ENCODE peak calls at places on chromosomes 7 and 10, in six cellular contexts. One of them, this sample, is unnamed.

GRCh38 chr7:64889686-64890162 is 13.3 kb upstream of the ZNF273 start:
- DNase-seq in BJ: no peak
- DNase-seq in thoracic aorta: no peak
- DNase-seq in thyroid gland: no peak
- DNase-seq in GM23338: peak
- DNase-seq in fibroblast of lung: no peak
- DNase-seq in this sample: no peak

GRCh38 chr7:8434290-8435002 is 1.0 kb downstream of the NXPH1 start:
- DNase-seq in BJ: no peak
- DNase-seq in thoracic aorta: no peak
- DNase-seq in thyroid gland: no peak
- DNase-seq in GM23338: peak
- DNase-seq in fibroblast of lung: no peak
- DNase-seq in this sample: no peak

GRCh38 chr7:5354460-5355279 is 69.0 kb downstream of the TNRC18 start:
- DNase-seq in BJ: no peak
- DNase-seq in thoracic aorta: no peak
- DNase-seq in thyroid gland: peak
- DNase-seq in GM23338: peak
- DNase-seq in fibroblast of lung: peak
- DNase-seq in this sample: peak

GRCh38 chr7:22596763-22597434 is 96.9 kb upstream of the STEAP1B start:
- DNase-seq in BJ: no peak
- DNase-seq in thoracic aorta: no peak
- DNase-seq in thyroid gland: no peak
- DNase-seq in GM23338: no peak
- DNase-seq in fibroblast of lung: no peak
- DNase-seq in this sample: no peak

GRCh38 chr10:62492012-62492869 is 118.1 kb downstream of the ZNF365 start:
- DNase-seq in BJ: peak
- DNase-seq in thoracic aorta: no peak
- DNase-seq in thyroid gland: no peak
- DNase-seq in GM23338: peak
- DNase-seq in fibroblast of lung: peak
- DNase-seq in this sample: peak

GRCh38 chr7:80136276-80137045 is 1.8 kb downstream of the GNAI1 start:
- DNase-seq in BJ: no peak
- DNase-seq in thoracic aorta: no peak
- DNase-seq in thyroid gland: no peak
- DNase-seq in GM23338: no peak
- DNase-seq in fibroblast of lung: peak
- DNase-seq in this sample: no peak

GRCh38 chr7:38429057-38429456 is 155.6 kb upstream of the TARP start:
- DNase-seq in BJ: no peak
- DNase-seq in thoracic aorta: no peak
- DNase-seq in thyroid gland: no peak
- DNase-seq in GM23338: no peak
- DNase-seq in fibroblast of lung: no peak
- DNase-seq in this sample: no peak

GRCh38 chr10:33519130-33519860 is 184.8 kb upstream of the NRP1 start:
- DNase-seq in BJ: no peak
- DNase-seq in thoracic aorta: no peak
- DNase-seq in thyroid gland: no peak
- DNase-seq in GM23338: peak
- DNase-seq in fibroblast of lung: no peak
- DNase-seq in this sample: no peak

GRCh38 chr10:12097791-12098190 is 29.0 kb downstream of the DHTKD1 start:
- DNase-seq in BJ: no peak
- DNase-seq in thoracic aorta: no peak
- DNase-seq in thyroid gland: no peak
- DNase-seq in GM23338: no peak
- DNase-seq in fibroblast of lung: peak
- DNase-seq in this sample: no peak

GRCh38 chr10:7667262-7668141 is 736 bp upstream of the ITIH5 start:
- DNase-seq in BJ: no peak
- DNase-seq in thoracic aorta: no peak
- DNase-seq in thyroid gland: peak
- DNase-seq in GM23338: peak
- DNase-seq in fibroblast of lung: no peak
- DNase-seq in this sample: no peak

GRCh38 chr10:132681858-132682755 is 103.8 kb downstream of the NKX6-2 start:
- DNase-seq in BJ: no peak
- DNase-seq in thoracic aorta: no peak
- DNase-seq in thyroid gland: no peak
- DNase-seq in GM23338: no peak
- DNase-seq in fibroblast of lung: no peak
- DNase-seq in this sample: no peak

GRCh38 chr10:58701398-58702135 is 188.9 kb downstream of the BICC1 start:
- DNase-seq in BJ: peak
- DNase-seq in thoracic aorta: no peak
- DNase-seq in thyroid gland: no peak
- DNase-seq in GM23338: no peak
- DNase-seq in fibroblast of lung: peak
- DNase-seq in this sample: no peak

GRCh38 chr7:30226593-30227268 is 57.7 kb upstream of the ZNRF2 start:
- DNase-seq in BJ: no peak
- DNase-seq in thoracic aorta: no peak
- DNase-seq in thyroid gland: peak
- DNase-seq in GM23338: peak
- DNase-seq in fibroblast of lung: no peak
- DNase-seq in this sample: peak

GRCh38 chr10:63430091-63430998 is 35.4 kb downstream of the JMJD1C start:
- DNase-seq in BJ: no peak
- DNase-seq in thoracic aorta: no peak
- DNase-seq in thyroid gland: no peak
- DNase-seq in GM23338: no peak
- DNase-seq in fibroblast of lung: peak
- DNase-seq in this sample: no peak

GRCh38 chr7:105796365-105796764 is 80.0 kb downstream of the ATXN7L1 start:
- DNase-seq in BJ: no peak
- DNase-seq in thoracic aorta: no peak
- DNase-seq in thyroid gland: no peak
- DNase-seq in GM23338: no peak
- DNase-seq in fibroblast of lung: peak
- DNase-seq in this sample: no peak

GRCh38 chr10:18618995-18619394 is 32.4 kb downstream of the NSUN6 start:
- DNase-seq in BJ: no peak
- DNase-seq in thoracic aorta: no peak
- DNase-seq in thyroid gland: peak
- DNase-seq in GM23338: no peak
- DNase-seq in fibroblast of lung: peak
- DNase-seq in this sample: peak

GRCh38 chr7:36301914-36302771 is 87.5 kb upstream of the ANLN start:
- DNase-seq in BJ: no peak
- DNase-seq in thoracic aorta: no peak
- DNase-seq in thyroid gland: peak
- DNase-seq in GM23338: no peak
- DNase-seq in fibroblast of lung: peak
- DNase-seq in this sample: no peak

GRCh38 chr10:79239275-79239779 is 107.9 kb upstream of the PPIF start:
- DNase-seq in BJ: no peak
- DNase-seq in thoracic aorta: no peak
- DNase-seq in thyroid gland: no peak
- DNase-seq in GM23338: peak
- DNase-seq in fibroblast of lung: peak
- DNase-seq in this sample: no peak

DNA sequence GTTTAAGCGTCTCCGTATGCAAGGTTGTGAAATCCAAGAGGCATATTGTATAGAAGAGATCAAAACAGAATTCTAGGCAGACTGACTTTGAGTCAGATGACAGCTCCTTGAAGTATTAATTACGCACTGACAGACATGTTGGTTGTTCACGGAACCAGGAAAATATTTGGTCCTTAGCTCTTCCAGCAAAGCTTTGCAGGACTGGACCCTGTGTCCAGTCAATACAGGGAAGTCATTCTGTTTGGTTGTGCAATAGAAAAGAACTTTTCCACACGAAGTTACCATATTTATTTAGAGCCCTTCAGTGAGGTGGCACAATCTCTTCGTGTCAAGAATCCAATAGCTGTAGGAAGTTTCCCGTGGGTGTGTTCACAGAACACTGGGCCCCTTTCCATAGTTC is 205.3 kb downstream of the ARHGAP21 start:
- DNase-seq in BJ: no peak
- DNase-seq in thoracic aorta: no peak
- DNase-seq in thyroid gland: no peak
- DNase-seq in GM23338: no peak
- DNase-seq in fibroblast of lung: peak
- DNase-seq in this sample: no peak
- H3K4me3 ChIP-seq in BJ: no peak
- H3K4me3 ChIP-seq in thoracic aorta: no peak
- H3K4me3 ChIP-seq in thyroid gland: no peak
- H3K4me3 ChIP-seq in GM23338: no peak
- H3K4me3 ChIP-seq in fibroblast of lung: no peak
- H3K4me3 ChIP-seq in this sample: no peak

GRCh38 chr7:1124164-1124563 is 35.8 kb downstream of the ZFAND2A start:
- DNase-seq in BJ: no peak
- DNase-seq in thoracic aorta: no peak
- DNase-seq in thyroid gland: peak
- DNase-seq in GM23338: no peak
- DNase-seq in fibroblast of lung: peak
- DNase-seq in this sample: no peak

GRCh38 chr7:1121886-1122831 is 34.2 kb downstream of the GPER1 start:
- DNase-seq in BJ: no peak
- DNase-seq in thoracic aorta: no peak
- DNase-seq in thyroid gland: no peak
- DNase-seq in GM23338: no peak
- DNase-seq in fibroblast of lung: no peak
- DNase-seq in this sample: no peak

GRCh38 chr7:1124816-1125602 is 35.0 kb downstream of the ZFAND2A start:
- DNase-seq in BJ: no peak
- DNase-seq in thoracic aorta: no peak
- DNase-seq in thyroid gland: no peak
- DNase-seq in GM23338: no peak
- DNase-seq in fibroblast of lung: no peak
- DNase-seq in this sample: no peak

GRCh38 chr7:1122832-1123501 is 35.1 kb downstream of the GPER1 start:
- DNase-seq in BJ: no peak
- DNase-seq in thoracic aorta: no peak
- DNase-seq in thyroid gland: no peak
- DNase-seq in GM23338: no peak
- DNase-seq in fibroblast of lung: no peak
- DNase-seq in this sample: no peak

GRCh38 chr7:1123721-1124120 is 35.8 kb downstream of the GPER1 start:
- DNase-seq in BJ: no peak
- DNase-seq in thoracic aorta: peak
- DNase-seq in thyroid gland: peak
- DNase-seq in GM23338: peak
- DNase-seq in fibroblast of lung: peak
- DNase-seq in this sample: no peak
- TF ChIP-seq CTCF in BJ: peak
- TF ChIP-seq CTCF in thoracic aorta: peak
- TF ChIP-seq CTCF in thyroid gland: peak
- TF ChIP-seq CTCF in GM23338: peak
- TF ChIP-seq CTCF in fibroblast of lung: peak
- TF ChIP-seq CTCF in this sample: peak

GRCh38 chr7:101126651-101127459 is at the start of gene SERPINE1:
- DNase-seq in BJ: peak
- DNase-seq in thoracic aorta: peak
- DNase-seq in thyroid gland: peak
- DNase-seq in GM23338: peak
- DNase-seq in fibroblast of lung: peak
- DNase-seq in this sample: no peak

GRCh38 chr7:101129603-101130117 is 2.8 kb downstream of the SERPINE1 start:
- DNase-seq in BJ: no peak
- DNase-seq in thoracic aorta: no peak
- DNase-seq in thyroid gland: no peak
- DNase-seq in GM23338: no peak
- DNase-seq in fibroblast of lung: no peak
- DNase-seq in this sample: no peak

GRCh38 chr7:101127460-101128039 is 646 bp downstream of the SERPINE1 start:
- DNase-seq in BJ: no peak
- DNase-seq in thoracic aorta: no peak
- DNase-seq in thyroid gland: no peak
- DNase-seq in GM23338: no peak
- DNase-seq in fibroblast of lung: no peak
- DNase-seq in this sample: no peak

GRCh38 chr7:101125989-101126650 is 784 bp upstream of the SERPINE1 start:
- DNase-seq in BJ: no peak
- DNase-seq in thoracic aorta: no peak
- DNase-seq in thyroid gland: peak
- DNase-seq in GM23338: no peak
- DNase-seq in fibroblast of lung: peak
- DNase-seq in this sample: no peak

DNA sequence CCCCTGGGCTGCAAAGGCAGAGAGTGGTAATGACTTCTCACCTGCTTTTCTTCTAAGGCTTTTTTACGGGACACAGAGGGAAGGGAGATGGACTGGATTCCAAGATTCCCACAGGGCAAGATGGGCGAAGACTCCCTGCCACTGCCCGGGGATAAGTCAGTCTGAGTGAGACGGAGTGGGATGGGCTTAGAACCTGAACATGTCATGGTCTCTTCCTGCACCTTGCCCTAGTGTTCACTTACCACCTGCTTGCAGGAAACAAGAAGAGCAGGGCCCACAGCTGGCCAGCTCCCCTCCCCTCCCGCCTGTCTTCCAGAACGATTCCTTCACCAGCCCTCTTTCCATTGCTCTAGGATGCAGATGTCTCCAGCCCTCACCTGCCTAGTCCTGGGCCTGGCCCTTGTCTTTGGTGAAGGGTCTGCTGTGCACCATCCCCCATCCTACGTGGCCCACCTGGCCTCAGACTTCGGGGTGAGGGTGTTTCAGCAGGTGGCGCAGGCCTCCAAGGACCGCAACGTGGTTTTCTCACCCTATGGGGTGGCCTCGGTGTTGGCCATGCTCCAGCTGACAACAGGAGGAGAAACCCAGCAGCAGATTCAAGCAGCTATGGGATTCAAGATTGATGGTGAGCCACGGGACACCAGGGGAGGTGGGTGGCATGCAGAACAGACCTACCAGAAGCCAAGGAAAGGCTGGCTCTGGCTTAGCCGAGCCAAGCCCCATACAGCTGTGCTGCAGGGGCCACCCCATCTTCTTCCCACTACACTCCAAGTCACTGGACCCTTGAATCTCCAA is 1.3 kb downstream of the SERPINE1 start:
- DNase-seq in BJ: no peak
- DNase-seq in thoracic aorta: no peak
- DNase-seq in thyroid gland: no peak
- DNase-seq in GM23338: no peak
- DNase-seq in fibroblast of lung: no peak
- DNase-seq in this sample: no peak
- H3K4me3 ChIP-seq in BJ: peak
- H3K4me3 ChIP-seq in thoracic aorta: peak
- H3K4me3 ChIP-seq in thyroid gland: no peak
- H3K4me3 ChIP-seq in GM23338: no peak
- H3K4me3 ChIP-seq in fibroblast of lung: peak
- H3K4me3 ChIP-seq in this sample: no peak

DNA sequence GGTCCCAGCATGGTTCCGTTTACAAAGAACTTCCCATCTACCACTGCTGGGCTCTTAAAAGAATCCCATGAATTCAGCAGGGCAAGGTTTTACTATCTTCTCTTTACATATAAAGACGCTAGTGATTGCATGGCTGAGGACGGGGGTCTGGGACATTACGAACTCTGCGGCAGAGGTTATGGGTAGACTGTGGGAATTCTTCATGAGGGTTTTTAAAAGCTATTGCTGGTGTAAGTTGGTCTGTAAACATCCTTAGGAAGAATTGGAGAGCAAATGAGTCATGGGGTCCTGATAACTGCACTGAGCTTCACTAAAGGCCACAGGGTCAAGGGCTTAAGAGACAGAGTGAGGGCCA is 53.1 kb upstream of the TMEM72 start:
- DNase-seq in BJ: no peak
- DNase-seq in thoracic aorta: no peak
- DNase-seq in thyroid gland: no peak
- DNase-seq in GM23338: no peak
- DNase-seq in fibroblast of lung: no peak
- DNase-seq in this sample: no peak
- TF ChIP-seq CTCF in BJ: no peak
- TF ChIP-seq CTCF in thoracic aorta: peak
- TF ChIP-seq CTCF in thyroid gland: no peak
- TF ChIP-seq CTCF in GM23338: no peak
- TF ChIP-seq CTCF in fibroblast of lung: no peak
- TF ChIP-seq CTCF in this sample: no peak

This sample was measured in LNCaP clone FGC.